ENCODE peak calls at places on chromosomes 5 and 9, in six cellular contexts. N is A549, B is stomach, R is suprapubic skin, I is K562, S is transverse colon. E is an unnamed sample.

GRCh38 chr5:132227485-132228240 is at the start of gene P4HA2:
- DNase-seq in B (peak), R (peak), S (peak), I (peak), N (peak), E (peak)

GRCh38 chr9:112535811-112536210 is 49.2 kb downstream of the KIAA1958 start:
- DNase-seq in B (no peak), R (no peak), S (no peak), I (no peak), N (no peak), E (no peak)

GRCh38 chr9:128719919-128720605 is 3.9 kb downstream of the ZDHHC12 start:
- DNase-seq in B (no peak), R (no peak), I (no peak), S (no peak), N (no peak), E (peak)

GRCh38 chr9:98047002-98047401 is 9.5 kb upstream of the NANS start:
- DNase-seq in I (no peak), B (no peak), R (no peak), N (no peak), S (no peak), E (no peak)

GRCh38 chr9:111298831-111299603 is 31.0 kb downstream of the OR2K2 start:
- DNase-seq in B (no peak), R (peak), N (peak), I (peak), S (peak), E (no peak)

GRCh38 chr9:110464321-110464720 is 115.2 kb downstream of the SVEP1 start:
- DNase-seq in B (no peak), S (no peak), N (no peak), I (peak), R (no peak), E (no peak)

GRCh38 chr5:144333336-144333920 is 162.8 kb downstream of the KCTD16 start:
- DNase-seq in B (no peak), S (no peak), I (no peak), N (no peak), R (no peak), E (no peak)

GRCh38 chr5:65152131-65152530 is 329.6 kb downstream of the ADAMTS6 start:
- DNase-seq in S (peak), B (no peak), R (no peak), I (no peak), N (no peak), E (no peak)

GRCh38 chr5:140351609-140352334 is 5.4 kb upstream of the HBEGF start:
- DNase-seq in I (peak), S (peak), B (no peak), N (peak), R (no peak), E (no peak)

GRCh38 chr5:73392775-73393174 is 55.8 kb downstream of the FOXD1 start:
- DNase-seq in R (no peak), S (peak), I (no peak), N (no peak), B (no peak), E (no peak)

GRCh38 chr5:127608077-127608660 is 40.7 kb upstream of the CTXN3 start:
- DNase-seq in I (no peak), N (no peak), R (no peak), S (no peak), B (no peak), E (no peak)

GRCh38 chr5:143402464-143403356 is 776 bp downstream of the NR3C1 start:
- DNase-seq in S (peak), N (no peak), R (peak), I (peak), B (peak), E (peak)

GRCh38 chr5:6875376-6875775 is 162.1 kb downstream of the TENT4A start:
- DNase-seq in I (no peak), B (peak), R (no peak), S (no peak), N (no peak), E (no peak)

GRCh38 chr9:83582026-83582425 is 40.9 kb upstream of the IDNK start:
- DNase-seq in B (no peak), R (no peak), I (no peak), N (no peak), S (no peak), E (no peak)

GRCh38 chr9:85420750-85421149 is 321.0 kb downstream of the AGTPBP1 start:
- DNase-seq in R (no peak), N (no peak), I (no peak), S (no peak), B (no peak), E (no peak)

GRCh38 chr9:112046181-112046580 is 128.9 kb downstream of the SUSD1 start:
- DNase-seq in N (no peak), S (no peak), I (no peak), R (no peak), B (no peak), E (no peak)

GRCh38 chr9:135062254-135062653 is 25.2 kb upstream of the OLFM1 start:
- DNase-seq in B (no peak), N (no peak), R (peak), S (no peak), I (no peak), E (no peak)

GRCh38 chr9:134208310-134208841 is 44.0 kb upstream of the RNU6ATAC start:
- DNase-seq in N (no peak), S (no peak), R (peak), B (no peak), I (no peak), E (no peak)

GRCh38 chr9:16784002-16784401 is 86.5 kb downstream of the BNC2 start:
- DNase-seq in I (no peak), S (no peak), B (no peak), N (no peak), R (no peak), E (no peak)

GRCh38 chr9:127163409-127163808 is 41.0 kb upstream of the ANGPTL2 start:
- DNase-seq in I (no peak), S (no peak), B (no peak), R (no peak), N (no peak), E (no peak)

GRCh38 chr5:93755716-93756115 is 14.3 kb upstream of the POU5F2 start:
- DNase-seq in N (no peak), S (no peak), R (no peak), B (no peak), I (no peak), E (no peak)

GRCh38 chr5:81922790-81923398 is 48.9 kb upstream of the ATG10 start:
- DNase-seq in N (no peak), R (no peak), I (no peak), B (no peak), S (no peak), E (no peak)

DNA sequence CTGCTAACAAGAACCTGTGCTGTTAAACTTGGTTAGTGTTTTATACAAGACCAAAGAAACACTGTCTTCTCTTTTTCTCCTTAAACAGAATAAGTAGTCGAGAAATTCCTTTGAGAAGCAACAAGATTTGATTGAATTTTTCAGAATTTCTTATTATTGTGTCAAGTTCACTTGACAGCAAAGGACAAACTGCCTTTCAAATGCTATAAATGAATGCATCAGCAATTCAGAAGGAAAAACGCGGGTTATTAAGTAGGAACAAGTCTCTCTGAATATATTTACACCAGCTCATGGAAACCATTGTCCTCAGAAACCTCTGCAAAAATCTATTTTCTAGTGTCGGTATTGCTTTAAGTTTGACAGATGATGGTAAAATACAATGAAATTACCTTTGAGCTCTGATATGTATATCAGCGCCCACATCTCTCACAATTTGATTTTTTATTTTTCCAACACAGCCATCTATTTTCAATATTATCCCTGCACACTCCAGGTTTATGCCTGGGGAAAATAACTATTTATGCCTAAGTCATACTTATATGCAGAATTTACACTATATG is 4.4 kb downstream of the ATP10B start:
- DNase-seq in I (no peak), B (no peak), R (no peak), N (no peak), S (no peak), E (no peak)
- TF ChIP-seq EP300 in I (no peak), B (no peak), R (no peak), N (no peak), S (no peak), E (no peak)

DNA sequence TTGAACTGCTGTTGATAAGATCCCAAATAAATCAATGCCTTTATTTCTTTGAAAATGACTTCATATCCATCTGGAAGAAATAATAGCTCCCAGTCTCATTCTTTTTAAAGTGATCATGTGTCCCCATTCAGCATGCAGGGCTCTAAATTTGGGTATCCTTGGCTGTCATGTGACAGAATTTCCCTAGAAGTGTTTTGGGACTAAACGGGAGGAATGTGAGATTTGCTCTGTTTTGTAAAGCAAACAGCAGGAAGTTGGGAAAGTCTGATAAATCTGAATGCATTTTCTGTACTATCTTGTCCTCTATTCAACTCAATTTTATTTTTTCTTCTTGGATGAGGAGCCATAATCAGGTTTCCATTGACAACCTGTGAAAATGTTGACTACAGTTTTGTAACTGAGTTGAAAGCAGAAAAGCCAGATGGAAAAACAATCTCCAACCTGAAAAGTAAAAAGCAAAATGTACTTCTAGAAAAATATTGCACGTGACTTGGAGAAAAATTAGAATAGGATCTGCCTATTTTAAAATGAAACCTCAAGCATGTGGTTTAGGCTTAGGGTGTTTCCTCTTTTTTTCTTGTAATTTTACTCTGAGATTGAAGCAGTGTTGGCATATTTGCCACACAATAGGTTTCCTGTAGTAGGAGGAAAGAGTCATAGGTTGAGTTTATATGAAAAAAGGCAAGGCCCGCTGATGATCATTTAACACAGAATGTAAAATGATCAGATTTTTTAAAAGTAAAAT is 76.2 kb upstream of the IL6ST start:
- DNase-seq in R (no peak), N (no peak), B (no peak), I (no peak), S (no peak), E (no peak)
- H3K27ac ChIP-seq in R (peak), N (peak), B (no peak), I (no peak), S (peak), E (peak)

DNA sequence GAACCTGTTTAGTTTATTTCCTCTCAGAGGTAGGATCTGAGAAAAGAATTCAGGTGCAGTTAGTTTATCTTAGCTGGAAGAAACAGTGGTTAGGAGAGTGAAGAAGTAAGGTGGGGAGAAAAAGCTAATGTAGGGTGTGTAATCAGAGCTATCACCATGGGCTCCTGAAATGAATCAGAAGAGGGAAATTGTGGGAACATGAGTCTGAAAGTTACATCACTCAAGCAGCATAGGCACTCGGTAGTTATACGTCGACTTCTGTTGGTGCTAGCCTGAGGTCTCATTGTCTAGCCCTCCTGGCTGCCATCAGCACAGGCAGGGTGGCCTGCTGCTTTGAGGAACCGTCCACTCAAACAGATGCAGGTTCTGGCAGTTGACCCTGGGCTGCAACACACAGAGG is 56.7 kb upstream of the NPR3 start:
- DNase-seq in R (no peak), N (no peak), S (no peak), I (no peak), B (no peak), E (no peak)
- TF ChIP-seq POLR2A in R (no peak), N (no peak), S (no peak), I (no peak), B (no peak), E (no peak)

GRCh38 chr9:69115621-69116020 is 58.5 kb upstream of the TJP2 start:
- DNase-seq in N (no peak), B (no peak), S (no peak), R (no peak), I (no peak), E (no peak)
- TF ChIP-seq EP300 in N (no peak), B (no peak), S (no peak), R (no peak), I (no peak), E (no peak)

GRCh38 chr9:76531231-76531775 is 72.3 kb downstream of the GCNT1 start:
- DNase-seq in R (no peak), N (no peak), I (no peak), B (no peak), S (no peak), E (no peak)

GRCh38 chr9:76529667-76530066 is 70.7 kb downstream of the GCNT1 start:
- DNase-seq in N (no peak), R (no peak), B (no peak), I (no peak), S (no peak), E (no peak)

GRCh38 chr9:76528642-76529190 is 69.7 kb downstream of the GCNT1 start:
- DNase-seq in S (no peak), R (no peak), I (no peak), B (no peak), N (no peak), E (peak)

GRCh38 chr9:76528056-76528455 is 69.1 kb downstream of the GCNT1 start:
- DNase-seq in I (no peak), B (no peak), S (no peak), R (no peak), N (no peak), E (no peak)

DNA sequence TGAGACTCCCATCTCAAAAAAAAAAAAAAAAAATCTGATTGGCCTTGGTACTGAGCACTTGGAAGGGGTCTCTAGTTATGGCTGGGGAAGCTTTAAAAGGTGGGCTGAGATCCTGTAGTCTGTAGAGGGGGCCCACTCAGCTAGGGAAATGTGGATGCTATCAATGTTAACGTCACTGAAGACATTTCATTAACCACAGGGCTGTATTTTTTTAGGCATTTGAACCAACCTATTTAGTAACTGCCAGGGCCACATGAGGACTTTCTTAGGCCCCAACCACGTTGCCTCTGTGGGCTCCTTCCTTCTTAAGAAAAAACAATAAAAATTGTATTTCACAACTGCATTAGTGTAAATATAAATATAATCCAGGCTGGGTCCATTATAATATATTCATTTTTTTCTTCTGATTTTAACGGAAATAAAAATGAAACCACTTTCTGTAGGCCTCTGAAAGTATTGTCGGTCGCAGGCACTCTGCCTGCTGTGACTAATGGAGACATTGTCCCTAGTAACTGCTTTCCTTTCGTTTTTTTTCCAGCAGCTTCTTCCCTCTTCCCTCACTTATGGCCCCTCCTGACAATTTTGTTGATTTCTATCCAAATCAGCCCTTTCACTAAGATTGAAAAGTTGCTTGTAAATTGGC is 71.6 kb downstream of the GCNT1 start:
- DNase-seq in R (no peak), S (no peak), B (no peak), N (no peak), I (no peak), E (no peak)
- H3K27ac ChIP-seq in R (no peak), S (no peak), B (no peak), N (no peak), I (no peak), E (peak)

E was measured in upper lobe of left lung.